ENCODE peak calls at places on chromosomes 2 and 18, in four cellular contexts. B is small intestine, U is kidney, W is colonic mucosa. C is an unnamed sample.

GRCh38 chr2:238286987-238287386 is 1.4 kb downstream of the PER2 start:
- DNase-seq in B (peak; percentile 48), U (peak; percentile 36), W (peak; percentile 55), C (no peak)

GRCh38 chr2:173991857-173992588 is 26.9 kb upstream of the SP3 start:
- DNase-seq in B (no peak), U (no peak), W (peak; percentile 42), C (no peak)

GRCh38 chr18:13436596-13436995 is 218.0 kb downstream of the LDLRAD4 start:
- DNase-seq in B (no peak), U (no peak), W (no peak), C (no peak)

GRCh38 chr2:191795711-191796110 is 51.2 kb downstream of the CAVIN2 start:
- DNase-seq in B (no peak), U (no peak), W (no peak), C (no peak)

GRCh38 chr2:168030862-168031624 is 216.4 kb downstream of the STK39 start:
- DNase-seq in B (no peak), U (no peak), W (no peak), C (no peak)

GRCh38 chr2:174634130-174635014 is 36.8 kb upstream of the WIPF1 start:
- DNase-seq in B (peak; percentile 54), U (no peak), W (no peak), C (no peak)

GRCh38 chr2:1739961-1740713 is 4.2 kb downstream of the PXDN start:
- DNase-seq in B (no peak), U (peak; percentile 51), W (peak; percentile 14), C (peak; percentile 47)

GRCh38 chr2:2742745-2743144 is 411.7 kb upstream of the MYT1L start:
- DNase-seq in B (no peak), U (no peak), W (no peak), C (no peak)

GRCh38 chr2:33222309-33222708 is 254.1 kb upstream of the RASGRP3 start:
- DNase-seq in B (no peak), U (no peak), W (no peak), C (no peak)

GRCh38 chr2:17717666-17718065 is 35.9 kb downstream of the SMC6 start:
- DNase-seq in B (no peak), U (no peak), W (no peak), C (no peak)

GRCh38 chr2:24924732-24925131 is 4.7 kb upstream of the ADCY3 start:
- DNase-seq in B (no peak), U (no peak), W (no peak), C (peak; percentile 26)

GRCh38 chr2:24924266-24924665 is 4.2 kb upstream of the ADCY3 start:
- DNase-seq in B (no peak), U (no peak), W (no peak), C (no peak)

GRCh38 chr2:24923106-24923505 is 3.1 kb upstream of the ADCY3 start:
- DNase-seq in B (no peak), U (no peak), W (no peak), C (peak; percentile 19)

GRCh38 chr2:24920813-24921441 is 890 bp upstream of the ADCY3 start:
- DNase-seq in B (peak; percentile 41), U (no peak), W (no peak), C (peak; percentile 78)

GRCh38 chr2:24922556-24922955 is 2.5 kb upstream of the ADCY3 start:
- DNase-seq in B (no peak), U (no peak), W (no peak), C (peak; percentile 5)
- H3K36me3 ChIP-seq in B (no peaks in the 10 kb centered on the region), U (no peaks in the 10 kb centered on the region), W (no peaks in the 10 kb centered on the region), C (peaks cover 3% of the 10 kb centered on the region)

GRCh38 chr2:69694894-69695849 is 46.8 kb upstream of the ANXA4 start:
- DNase-seq in B (no peak), U (no peak), W (no peak), C (no peak)

GRCh38 chr2:69695850-69696216 is 46.1 kb upstream of the ANXA4 start:
- DNase-seq in B (no peak), U (no peak), W (no peak), C (no peak)

GRCh38 chr2:69693059-69693458 is 48.9 kb upstream of the ANXA4 start:
- DNase-seq in B (no peak), U (no peak), W (no peak), C (no peak)

GRCh38 chr2:69692424-69692823 is 48.9 kb upstream of the AAK1 start:
- DNase-seq in B (no peak), U (no peak), W (no peak), C (no peak)

DNA sequence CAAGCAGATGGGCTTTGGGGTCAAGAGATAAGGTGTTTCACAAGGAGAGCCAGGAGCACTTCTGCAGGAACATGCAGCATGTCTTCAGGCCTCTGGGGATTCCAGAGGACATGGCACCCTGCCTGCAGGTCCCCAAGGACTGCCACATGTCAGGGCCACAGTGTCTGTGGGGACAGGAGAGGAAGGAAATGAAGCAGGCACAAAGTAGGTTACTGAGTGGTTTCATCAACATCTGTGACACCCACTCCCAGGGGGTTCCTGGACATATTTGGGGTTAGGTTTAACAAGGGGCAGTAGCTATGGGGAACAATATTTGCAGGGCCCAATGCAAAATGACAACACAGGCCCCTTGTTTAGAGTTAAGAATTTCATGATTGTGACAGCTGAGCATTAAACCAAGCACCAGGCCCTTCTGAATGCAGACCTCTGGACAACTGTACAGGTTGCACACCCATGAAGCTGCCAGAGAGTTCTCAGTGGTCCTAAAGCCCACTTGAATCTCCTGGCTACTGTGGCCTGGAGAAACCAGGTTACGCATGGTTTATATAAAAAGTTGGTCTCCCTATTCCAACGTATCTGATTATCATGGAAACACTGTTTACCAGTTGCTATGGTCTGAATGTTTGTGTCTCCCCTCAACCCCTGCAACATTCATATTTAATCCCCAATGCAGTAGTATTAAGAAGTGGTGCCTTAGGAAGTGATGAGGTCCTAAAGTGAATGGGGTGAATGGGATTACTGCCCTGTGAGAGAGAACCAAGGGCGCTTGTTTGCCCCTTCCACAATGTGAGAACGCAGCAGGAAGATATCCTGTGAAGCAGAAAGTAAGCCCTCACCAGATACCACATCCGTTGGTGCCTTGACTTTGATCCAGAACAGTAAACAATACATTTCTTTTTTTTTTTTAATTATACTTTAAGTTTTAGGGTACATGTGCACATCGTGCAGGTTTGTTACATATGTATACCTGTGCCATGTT is 48.2 kb upstream of the ANXA4 start:
- DNase-seq in B (peak; percentile 53), U (no peak), W (no peak), C (no peak)
- H3K36me3 ChIP-seq in B (no peaks in the 10 kb centered on the region), U (no peaks in the 10 kb centered on the region), W (no peaks in the 10 kb centered on the region), C (no peaks in the 10 kb centered on the region)

DNA sequence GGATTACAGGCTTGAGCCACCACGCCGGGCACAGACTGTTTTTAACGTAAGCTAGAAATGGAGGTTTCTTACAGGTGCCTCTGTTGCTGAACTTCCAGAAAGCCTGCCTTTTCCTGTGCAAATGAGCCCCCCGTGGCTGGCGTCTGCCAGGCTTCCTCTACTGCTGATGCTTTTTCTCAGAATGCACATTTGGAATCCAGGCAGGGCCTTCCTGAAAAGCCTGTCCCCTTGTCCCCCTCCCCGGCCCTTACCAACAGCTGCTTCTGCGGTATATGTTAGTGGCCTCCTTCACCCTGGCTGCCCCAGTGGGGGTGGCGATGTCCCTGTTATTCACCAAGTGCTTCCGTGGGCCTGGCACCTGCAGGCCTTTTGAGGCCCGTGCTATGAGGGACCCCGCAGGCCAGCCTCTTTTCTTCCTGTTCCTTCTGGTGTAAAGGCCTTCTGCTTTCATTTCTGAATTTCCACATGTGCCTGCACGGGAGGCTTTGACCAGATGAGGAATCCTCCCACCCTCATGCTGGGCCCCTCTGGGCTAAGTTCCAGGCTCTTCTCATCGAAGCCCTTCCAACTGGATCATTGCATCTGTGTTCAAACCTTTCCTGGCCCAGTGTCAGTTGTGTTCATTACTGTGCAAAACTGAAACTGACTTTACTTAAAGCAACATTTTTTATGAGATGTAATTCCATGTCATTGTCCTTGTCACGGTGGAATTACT is 10.4 kb downstream of the CNDP2 start:
- DNase-seq in B (no peak), U (peak; percentile 46), W (no peak), C (peak; percentile 69)
- H3K36me3 ChIP-seq in B (peaks cover 34% of the 10 kb centered on the region), U (peaks cover 44% of the 10 kb centered on the region), W (peaks cover 21% of the 10 kb centered on the region), C (peaks cover 28% of the 10 kb centered on the region)

GRCh38 chr2:63975437-63976124 is 43.6 kb downstream of the VPS54 start:
- DNase-seq in B (no peak), U (no peak), W (no peak), C (no peak)
- H3K36me3 ChIP-seq in B (peaks cover 12% of the 10 kb centered on the region), U (peaks cover 3% of the 10 kb centered on the region), W (no peaks in the 10 kb centered on the region), C (no peaks in the 10 kb centered on the region)

C was measured in H7.